ENCODE peak calls at places on chromosomes 16 and 17, in eight cellular contexts. X is neural progenitor cell; Y is HCT116; F is CD4-positive, alpha-beta memory T cell; K is body of pancreas; V is CD8-positive, alpha-beta memory T cell; I is tibial artery; G is ovary. R is an unnamed sample. For H3K4me1, the result is how much of the 10 kb centered on the place peaks cover.

GRCh38 chr17:48540213-48540612 is 4.7 kb downstream of the HOXB2 start:
- DNase-seq in K (no peak), V (no peak), F (no peak), Y (no peak), X (no peak), G (no peak), I (no peak), R (no peak)

GRCh38 chr16:10622036-10622921 is 41.9 kb upstream of the EMP2 start:
- DNase-seq in Y (no peak), V (no peak), K (no peak), X (peak), G (no peak), I (no peak), F (no peak), R (no peak)

GRCh38 chr17:76727745-76728456 is 1.3 kb downstream of the METTL23 start:
- DNase-seq in F (peak), X (no peak), V (no peak), K (peak), I (no peak), Y (no peak), G (peak), R (no peak)

GRCh38 chr16:54690710-54691109 is 240.0 kb upstream of the IRX5 start:
- DNase-seq in X (no peak), K (no peak), V (no peak), Y (no peak), F (no peak), G (no peak), I (no peak), R (no peak)

GRCh38 chr16:88616736-88617135 is 21.6 kb upstream of the IL17C start:
- DNase-seq in X (no peak), I (no peak), F (no peak), V (no peak), G (no peak), K (no peak), Y (no peak), R (no peak)

GRCh38 chr17:82348866-82349265 is 10.2 kb upstream of the TEX19 start:
- DNase-seq in K (no peak), X (no peak), I (no peak), V (no peak), Y (no peak), G (no peak), F (no peak), R (no peak)

GRCh38 chr17:2335726-2336214 is 487 bp downstream of the TSR1 start:
- DNase-seq in F (no peak), V (no peak), G (peak), K (peak), Y (no peak), I (no peak), X (peak), R (no peak)

GRCh38 chr17:19424934-19425868 is 14.2 kb downstream of the RNF112 start:
- DNase-seq in I (no peak), K (no peak), V (no peak), Y (no peak), G (no peak), F (no peak), X (no peak), R (no peak)

GRCh38 chr16:75483222-75483621 is 12.0 kb downstream of the CHST6 start:
- DNase-seq in Y (peak), V (no peak), K (no peak), G (no peak), I (no peak), F (no peak), X (no peak), R (no peak)

GRCh38 chr17:32596666-32597065 is 109.9 kb downstream of the CDK5R1 start:
- DNase-seq in V (no peak), Y (no peak), F (no peak), X (no peak), K (no peak), I (no peak), G (no peak), R (no peak)

GRCh38 chr17:73787721-73788051 is 143.4 kb upstream of the SDK2 start:
- DNase-seq in Y (no peak), I (no peak), G (no peak), F (no peak), K (no peak), V (no peak), X (peak), R (no peak)

GRCh38 chr17:31015639-31016038 is 44.8 kb downstream of the RNF135 start:
- DNase-seq in I (no peak), V (no peak), F (no peak), G (no peak), K (no peak), X (no peak), Y (no peak), R (no peak)

GRCh38 chr16:56736476-56736875 is 6.5 kb downstream of the NUP93 start:
- DNase-seq in K (no peak), Y (no peak), X (no peak), G (no peak), V (no peak), I (no peak), F (no peak), R (no peak)

GRCh38 chr17:49386373-49386772 is 24.3 kb upstream of the ZNF652 start:
- DNase-seq in G (no peak), V (no peak), K (no peak), I (no peak), F (no peak), Y (no peak), X (no peak), R (no peak)

GRCh38 chr17:31754239-31754945 is 104.7 kb downstream of the COPRS start:
- DNase-seq in I (no peak), V (no peak), G (no peak), X (no peak), Y (peak), K (no peak), F (no peak), R (no peak)

GRCh38 chr16:23482778-23483177 is 27.5 kb downstream of the GGA2 start:
- DNase-seq in F (peak), V (peak), G (no peak), K (no peak), I (no peak), X (no peak), Y (no peak), R (no peak)

GRCh38 chr17:33952425-33952824 is 302.7 kb upstream of the CCL2 start:
- DNase-seq in G (no peak), I (no peak), X (no peak), K (no peak), Y (no peak), V (no peak), F (no peak), R (no peak)

GRCh38 chr16:27289669-27290068 is 21.1 kb upstream of the NSMCE1 start:
- DNase-seq in I (no peak), K (no peak), Y (no peak), V (no peak), G (no peak), F (no peak), X (no peak), R (no peak)

GRCh38 chr16:27860091-27860490 is 203.4 kb downstream of the GSG1L start:
- DNase-seq in X (no peak), I (no peak), K (no peak), Y (no peak), V (no peak), F (no peak), G (no peak), R (no peak)

GRCh38 chr16:6864244-6864643 is 468.4 kb upstream of the RBFOX1 start:
- DNase-seq in I (no peak), F (no peak), Y (no peak), K (no peak), G (no peak), V (no peak), X (no peak), R (no peak)

GRCh38 chr17:36682804-36683203 is 81.4 kb downstream of the MRM1 start:
- DNase-seq in K (no peak), X (no peak), G (no peak), I (no peak), V (no peak), F (no peak), Y (no peak), R (no peak)

DNA sequence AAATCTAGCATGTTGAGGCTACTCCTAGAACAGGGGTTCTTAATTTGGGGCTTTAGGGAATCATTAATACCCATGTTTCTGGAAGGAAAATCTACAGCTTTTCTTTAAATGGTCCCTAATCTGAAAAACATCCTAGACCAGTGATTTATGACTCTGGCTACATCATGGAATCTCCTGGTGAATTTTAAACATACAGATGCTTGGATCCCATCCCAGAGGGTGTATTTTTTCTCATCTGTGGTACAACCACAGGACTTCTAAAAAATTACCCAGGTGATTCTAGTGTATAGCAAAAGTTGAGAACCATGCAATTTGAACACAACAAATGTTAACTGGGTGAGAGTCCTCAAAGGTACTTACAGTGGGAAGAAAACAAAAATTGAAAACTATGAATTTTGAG is 41.5 kb downstream of the KANSL1 start:
- DNase-seq in X (no peak), I (no peak), V (no peak), K (no peak), Y (no peak), G (no peak), F (no peak), R (no peak)
- H3K4me1 ChIP-seq in X (under half), I (half or more), V (half or more), K (half or more), Y (under half), G (under half), F (half or more), R (half or more)

GRCh38 chr17:17689312-17689711 is 8.1 kb downstream of the RAI1 start:
- DNase-seq in G (no peak), X (no peak), I (no peak), V (no peak), Y (no peak), K (no peak), F (no peak), R (no peak)
- H3K4me1 ChIP-seq in G (under half), X (under half), I (half or more), V (under half), Y (half or more), K (half or more), F (under half), R (half or more)

GRCh38 chr17:64504769-64505319 is 1.2 kb downstream of the DDX5 start:
- DNase-seq in K (no peak), G (no peak), X (no peak), I (no peak), F (no peak), V (no peak), Y (no peak), R (no peak)
- H3K4me1 ChIP-seq in K (half or more), G (under half), X (under half), I (half or more), F (half or more), V (half or more), Y (under half), R (half or more)

DNA sequence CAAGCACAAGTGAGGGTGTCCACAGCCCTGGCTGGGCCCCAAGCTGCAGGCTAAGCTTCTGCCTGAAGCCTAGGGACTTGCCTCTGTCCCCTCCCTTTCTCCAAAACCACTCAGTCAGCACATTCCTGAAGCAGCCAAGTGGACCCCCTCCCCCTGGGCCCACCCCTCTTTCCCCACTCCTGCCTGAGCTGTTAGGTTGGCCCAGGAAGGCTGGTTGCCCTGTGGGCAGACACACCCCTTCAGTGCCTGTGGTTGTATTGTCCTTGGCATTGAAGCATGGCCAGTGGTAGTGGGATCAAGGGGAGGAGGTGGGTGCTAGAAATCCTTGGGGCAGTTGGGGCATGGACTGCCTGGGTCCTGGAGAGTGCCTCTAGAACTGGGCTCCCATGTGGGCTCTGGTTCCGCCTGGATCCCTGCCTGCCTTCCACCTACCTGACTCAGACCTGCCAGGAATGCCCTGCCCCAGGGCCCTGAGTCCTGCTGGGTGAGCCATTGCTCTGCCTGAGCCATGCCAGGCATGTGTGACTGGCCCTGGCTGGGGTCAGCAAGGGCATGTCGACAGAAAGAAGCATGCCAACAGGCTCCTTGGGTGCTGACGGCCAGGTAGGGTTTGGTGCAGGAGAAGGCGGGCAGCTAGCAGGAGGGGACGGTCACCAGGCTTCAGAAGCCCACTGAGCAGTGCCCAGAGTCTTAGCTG is 2.1 kb downstream of the TRAF4 start:
- DNase-seq in X (no peak), G (peak), I (no peak), V (no peak), F (no peak), K (peak), Y (no peak), R (no peak)
- H3K4me1 ChIP-seq in X (under half), G (under half), I (half or more), V (under half), F (under half), K (half or more), Y (under half), R (under half)

DNA sequence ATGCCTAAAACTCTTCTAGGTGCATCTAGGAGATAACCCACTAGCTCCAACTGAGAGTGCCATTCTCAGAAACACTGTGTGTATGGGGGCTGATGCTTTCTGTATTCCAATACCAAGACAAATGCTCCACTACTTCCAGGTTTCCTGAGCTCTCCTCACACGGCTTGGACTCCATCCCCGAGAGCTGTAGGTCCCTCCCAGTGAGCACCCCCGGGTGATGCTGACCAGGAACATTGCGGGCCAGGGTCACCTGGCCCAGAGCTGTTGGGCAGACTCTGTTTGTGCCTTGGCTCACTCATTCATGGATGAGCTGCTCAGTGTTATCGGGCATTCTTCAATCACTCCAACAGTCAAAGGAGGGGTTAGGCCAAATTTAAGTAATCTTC is 7.0 kb downstream of the CUEDC1 start:
- DNase-seq in G (no peak), F (no peak), K (no peak), V (no peak), I (no peak), X (no peak), Y (no peak), R (no peak)
- H3K4me1 ChIP-seq in G (under half), F (under half), K (under half), V (under half), I (half or more), X (under half), Y (half or more), R (under half)